ENCODE peak calls at places on chromosome 12, in five cellular contexts. E is choroid plexus epithelial cell; C is progenitor cell of endocrine pancreas; W is stimulated activated CD4-positive, alpha-beta T cell treated with anti-CD3 and anti-CD28 coated beads, Interleukin-2, amount 100 ng/mL, for 48 hours; P is lower lobe of right lung. X is an unnamed sample.

GRCh38 chr12:66775941-66776340 is 97.1 kb upstream of the GRIP1 start:
- DNase-seq in E (no peak), C (no peak), W (no peak), P (no peak), X (no peak)

GRCh38 chr12:116434155-116435065 is 124.8 kb upstream of the MAP1LC3B2 start:
- DNase-seq in E (peak), C (no peak), W (no peak), P (peak), X (peak)

GRCh38 chr12:78628701-78629100 is 235.9 kb upstream of the SYT1 start:
- DNase-seq in E (no peak), C (no peak), W (no peak), P (no peak), X (no peak)

GRCh38 chr12:12221560-12221959 is 45.3 kb downstream of the LRP6 start:
- DNase-seq in E (no peak), C (no peak), W (no peak), P (no peak), X (no peak)

GRCh38 chr12:119036878-119037493 is 55.6 kb downstream of the SRRM4 start:
- DNase-seq in E (peak), C (peak), W (peak), P (no peak), X (peak)

GRCh38 chr12:70774055-70774454 is 136.8 kb upstream of the PTPRB start:
- DNase-seq in E (no peak), C (no peak), W (no peak), P (no peak), X (no peak)

GRCh38 chr12:43501705-43502104 is 50.3 kb downstream of the ADAMTS20 start:
- DNase-seq in E (peak), C (no peak), W (no peak), P (no peak), X (no peak)

GRCh38 chr12:54417712-54418440 is 1.2 kb downstream of the ITGA5 start:
- DNase-seq in E (no peak), C (no peak), W (no peak), P (no peak), X (no peak)

GRCh38 chr12:121797937-121798801 is 4.7 kb upstream of the RHOF start:
- DNase-seq in E (peak), C (no peak), W (no peak), P (no peak), X (peak)

GRCh38 chr12:15590180-15590826 is 198.9 kb downstream of the EPS8 start:
- DNase-seq in E (peak), C (peak), W (peak), P (no peak), X (peak)

GRCh38 chr12:108360487-108360886 is 21.4 kb upstream of the CMKLR1 start:
- DNase-seq in E (peak), C (no peak), W (no peak), P (no peak), X (no peak)

GRCh38 chr12:113040722-113041168 is 15.8 kb upstream of the DTX1 start:
- DNase-seq in E (peak), C (no peak), W (no peak), P (peak), X (no peak)

GRCh38 chr12:1518763-1519516 is 75.4 kb downstream of the FBXL14 start:
- DNase-seq in E (peak), C (no peak), W (no peak), P (no peak), X (peak)

X was measured in mucosa of descending colon.